ENCODE peak calls at places on chromosomes 1 and 21, in six cellular contexts. One of them, this sample, is unnamed.

GRCh38 chr1:242754061-242754648 is 229.7 kb upstream of the PLD5 start:
- DNase-seq in CD8-positive, alpha-beta memory T cell: no peak
- DNase-seq in HCT116: no peak
- DNase-seq in Peyer's patch: no peak
- DNase-seq in mesendoderm: no peak
- DNase-seq in uterus: no peak
- DNase-seq in this sample: no peak

GRCh38 chr1:207870279-207871031 is 40.5 kb downstream of the CD34 start:
- DNase-seq in CD8-positive, alpha-beta memory T cell: no peak
- DNase-seq in HCT116: no peak
- DNase-seq in Peyer's patch: no peak
- DNase-seq in mesendoderm: no peak
- DNase-seq in uterus: no peak
- DNase-seq in this sample: no peak

GRCh38 chr1:18716785-18717678 is 86.4 kb downstream of the PAX7 start:
- DNase-seq in CD8-positive, alpha-beta memory T cell: no peak
- DNase-seq in HCT116: no peak
- DNase-seq in Peyer's patch: no peak
- DNase-seq in mesendoderm: no peak
- DNase-seq in uterus: no peak
- DNase-seq in this sample: no peak

GRCh38 chr21:39000496-39000895 is 182.8 kb downstream of the PSMG1 start:
- DNase-seq in CD8-positive, alpha-beta memory T cell: no peak
- DNase-seq in HCT116: no peak
- DNase-seq in Peyer's patch: no peak
- DNase-seq in mesendoderm: no peak
- DNase-seq in uterus: peak; percentile 58
- DNase-seq in this sample: no peak

GRCh38 chr1:153506831-153507413 is 28.9 kb downstream of the S100A6 start:
- DNase-seq in CD8-positive, alpha-beta memory T cell: no peak
- DNase-seq in HCT116: no peak
- DNase-seq in Peyer's patch: peak; percentile 64
- DNase-seq in mesendoderm: no peak
- DNase-seq in uterus: peak; percentile 96
- DNase-seq in this sample: no peak

GRCh38 chr1:116390195-116390594 is 17.2 kb downstream of the ATP1A1 start:
- DNase-seq in CD8-positive, alpha-beta memory T cell: peak; percentile 68
- DNase-seq in HCT116: no peak
- DNase-seq in Peyer's patch: no peak
- DNase-seq in mesendoderm: no peak
- DNase-seq in uterus: no peak
- DNase-seq in this sample: no peak

GRCh38 chr21:28018741-28019669 is 973.7 kb downstream of the LTN1 start:
- DNase-seq in CD8-positive, alpha-beta memory T cell: no peak
- DNase-seq in HCT116: no peak
- DNase-seq in Peyer's patch: no peak
- DNase-seq in mesendoderm: no peak
- DNase-seq in uterus: no peak
- DNase-seq in this sample: peak; percentile 20

GRCh38 chr1:25675729-25676476 is 59.3 kb downstream of the MAN1C1 start:
- DNase-seq in CD8-positive, alpha-beta memory T cell: peak; percentile 80
- DNase-seq in HCT116: no peak
- DNase-seq in Peyer's patch: no peak
- DNase-seq in mesendoderm: no peak
- DNase-seq in uterus: no peak
- DNase-seq in this sample: no peak

GRCh38 chr21:44989943-44990780 is 50.3 kb downstream of the SLX9 start:
- DNase-seq in CD8-positive, alpha-beta memory T cell: no peak
- DNase-seq in HCT116: no peak
- DNase-seq in Peyer's patch: no peak
- DNase-seq in mesendoderm: no peak
- DNase-seq in uterus: no peak
- DNase-seq in this sample: no peak

GRCh38 chr1:47578026-47578861 is 140.4 kb downstream of the FOXD2 start:
- DNase-seq in CD8-positive, alpha-beta memory T cell: no peak
- DNase-seq in HCT116: no peak
- DNase-seq in Peyer's patch: peak; percentile 35
- DNase-seq in mesendoderm: no peak
- DNase-seq in uterus: no peak
- DNase-seq in this sample: no peak

GRCh38 chr1:104648269-104648691 is 898.6 kb downstream of the AMY1C start:
- DNase-seq in CD8-positive, alpha-beta memory T cell: no peak
- DNase-seq in HCT116: no peak
- DNase-seq in Peyer's patch: no peak
- DNase-seq in mesendoderm: peak; percentile 77
- DNase-seq in uterus: no peak
- DNase-seq in this sample: peak; percentile 49

GRCh38 chr1:229068266-229069043 is 202.5 kb upstream of the RAB4A start:
- DNase-seq in CD8-positive, alpha-beta memory T cell: no peak
- DNase-seq in HCT116: no peak
- DNase-seq in Peyer's patch: no peak
- DNase-seq in mesendoderm: no peak
- DNase-seq in uterus: no peak
- DNase-seq in this sample: no peak

GRCh38 chr1:19369396-19370090 is 57.4 kb downstream of the SLC66A1 start:
- DNase-seq in CD8-positive, alpha-beta memory T cell: no peak
- DNase-seq in HCT116: no peak
- DNase-seq in Peyer's patch: no peak
- DNase-seq in mesendoderm: peak; percentile 30
- DNase-seq in uterus: no peak
- DNase-seq in this sample: no peak

GRCh38 chr1:43582162-43582566 is 51.5 kb downstream of the PTPRF start:
- DNase-seq in CD8-positive, alpha-beta memory T cell: no peak
- DNase-seq in HCT116: peak; percentile 93
- DNase-seq in Peyer's patch: peak; percentile 79
- DNase-seq in mesendoderm: peak; percentile 88
- DNase-seq in uterus: peak; percentile 55
- DNase-seq in this sample: peak; percentile 83

GRCh38 chr1:201020647-201021332 is 2.7 kb downstream of the KIF21B start:
- DNase-seq in CD8-positive, alpha-beta memory T cell: peak; percentile 20
- DNase-seq in HCT116: no peak
- DNase-seq in Peyer's patch: no peak
- DNase-seq in mesendoderm: peak; percentile 73
- DNase-seq in uterus: no peak
- DNase-seq in this sample: peak; percentile 74

GRCh38 chr1:20342294-20343148 is 51.8 kb downstream of the VWA5B1 start:
- DNase-seq in CD8-positive, alpha-beta memory T cell: no peak
- DNase-seq in HCT116: no peak
- DNase-seq in Peyer's patch: no peak
- DNase-seq in mesendoderm: no peak
- DNase-seq in uterus: no peak
- DNase-seq in this sample: no peak

GRCh38 chr1:155077758-155078495 is 710 bp upstream of the EFNA3 start:
- DNase-seq in CD8-positive, alpha-beta memory T cell: no peak
- DNase-seq in HCT116: no peak
- DNase-seq in Peyer's patch: peak; percentile 67
- DNase-seq in mesendoderm: no peak
- DNase-seq in uterus: no peak
- DNase-seq in this sample: no peak
- H3K4me3 ChIP-seq in CD8-positive, alpha-beta memory T cell: no peak overlapping the region
- H3K4me3 ChIP-seq in HCT116: peak overlapping the region; percentile 19
- H3K4me3 ChIP-seq in Peyer's patch: no peak overlapping the region
- H3K4me3 ChIP-seq in mesendoderm: no peak overlapping the region
- H3K4me3 ChIP-seq in uterus: no peak overlapping the region
- H3K4me3 ChIP-seq in this sample: peak overlapping the region; percentile 45

GRCh38 chr1:41618871-41619270 is 134.4 kb upstream of the EDN2 start:
- DNase-seq in CD8-positive, alpha-beta memory T cell: no peak
- DNase-seq in HCT116: no peak
- DNase-seq in Peyer's patch: no peak
- DNase-seq in mesendoderm: peak; percentile 37
- DNase-seq in uterus: no peak
- DNase-seq in this sample: no peak

GRCh38 chr1:41620365-41621169 is 136.1 kb upstream of the EDN2 start:
- DNase-seq in CD8-positive, alpha-beta memory T cell: no peak
- DNase-seq in HCT116: no peak
- DNase-seq in Peyer's patch: no peak
- DNase-seq in mesendoderm: no peak
- DNase-seq in uterus: no peak
- DNase-seq in this sample: no peak

GRCh38 chr1:41618066-41618825 is 133.8 kb upstream of the EDN2 start:
- DNase-seq in CD8-positive, alpha-beta memory T cell: no peak
- DNase-seq in HCT116: no peak
- DNase-seq in Peyer's patch: no peak
- DNase-seq in mesendoderm: no peak
- DNase-seq in uterus: peak; percentile 68
- DNase-seq in this sample: peak; percentile 78

GRCh38 chr1:41621256-41621655 is 136.8 kb upstream of the EDN2 start:
- DNase-seq in CD8-positive, alpha-beta memory T cell: no peak
- DNase-seq in HCT116: no peak
- DNase-seq in Peyer's patch: no peak
- DNase-seq in mesendoderm: no peak
- DNase-seq in uterus: no peak
- DNase-seq in this sample: no peak

DNA sequence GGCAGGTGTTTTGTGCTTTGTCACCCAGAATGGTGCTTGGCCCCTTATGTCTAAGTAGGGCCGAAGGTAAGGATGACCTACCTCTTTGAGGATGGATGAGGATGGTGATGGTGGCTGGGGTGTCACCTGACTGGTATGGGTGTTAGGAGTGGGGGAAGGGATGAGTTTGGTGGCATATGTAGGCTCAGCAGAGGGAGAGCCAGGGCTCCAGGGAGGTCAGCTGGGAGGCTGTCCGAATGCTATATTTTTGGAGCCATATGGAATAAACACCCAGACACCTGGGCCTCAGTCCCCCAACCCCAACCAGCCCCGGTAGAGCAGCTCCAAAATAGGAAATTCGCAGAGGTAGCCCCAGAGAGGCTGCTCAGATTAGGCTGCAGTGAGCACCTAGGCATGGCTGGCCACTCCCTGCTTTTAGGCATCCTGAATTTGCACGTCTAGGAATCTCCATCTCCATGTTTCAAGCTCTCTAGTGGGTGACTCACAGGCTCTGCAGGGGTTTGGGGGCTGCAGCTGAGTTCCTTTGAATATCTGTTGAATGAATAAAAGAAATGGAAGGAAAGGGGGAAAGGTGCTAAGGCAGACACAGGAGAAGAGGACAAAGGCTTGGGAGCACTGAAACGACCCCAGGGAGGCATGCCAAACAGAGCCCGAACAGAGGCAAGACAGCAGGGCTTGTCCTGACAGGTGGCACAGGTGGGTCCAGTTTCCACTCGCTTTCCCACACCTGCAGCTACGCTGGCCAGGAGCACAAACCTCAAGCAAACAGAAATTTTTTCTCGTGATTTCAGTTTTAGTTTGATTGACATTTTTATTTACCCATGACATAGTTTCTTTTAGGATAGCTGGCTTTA is 135.3 kb upstream of the EDN2 start:
- DNase-seq in CD8-positive, alpha-beta memory T cell: no peak
- DNase-seq in HCT116: no peak
- DNase-seq in Peyer's patch: no peak
- DNase-seq in mesendoderm: peak; percentile 55
- DNase-seq in uterus: no peak
- DNase-seq in this sample: no peak
- H3K4me1 ChIP-seq in CD8-positive, alpha-beta memory T cell: peaks cover 11% of the 10 kb centered on the region
- H3K4me1 ChIP-seq in HCT116: peaks cover 12% of the 10 kb centered on the region
- H3K4me1 ChIP-seq in Peyer's patch: peaks cover 12% of the 10 kb centered on the region
- H3K4me1 ChIP-seq in mesendoderm: no peaks in the 10 kb centered on the region
- H3K4me1 ChIP-seq in uterus: no peaks in the 10 kb centered on the region
- H3K4me1 ChIP-seq in this sample: no peaks in the 10 kb centered on the region

GRCh38 chr1:70980361-70980760 is 67.3 kb downstream of the PTGER3 start:
- DNase-seq in CD8-positive, alpha-beta memory T cell: no peak
- DNase-seq in HCT116: no peak
- DNase-seq in Peyer's patch: no peak
- DNase-seq in mesendoderm: peak; percentile 44
- DNase-seq in uterus: no peak
- DNase-seq in this sample: no peak
- H3K4me3 ChIP-seq in CD8-positive, alpha-beta memory T cell: no peak overlapping the region
- H3K4me3 ChIP-seq in HCT116: no peak overlapping the region
- H3K4me3 ChIP-seq in Peyer's patch: no peak overlapping the region
- H3K4me3 ChIP-seq in mesendoderm: no peak overlapping the region
- H3K4me3 ChIP-seq in uterus: no peak overlapping the region
- H3K4me3 ChIP-seq in this sample: no peak overlapping the region

GRCh38 chr1:33261344-33261743 is 5.1 kb downstream of the ZNF362 start:
- DNase-seq in CD8-positive, alpha-beta memory T cell: no peak
- DNase-seq in HCT116: no peak
- DNase-seq in Peyer's patch: no peak
- DNase-seq in mesendoderm: no peak
- DNase-seq in uterus: no peak
- DNase-seq in this sample: no peak
- H3K4me1 ChIP-seq in CD8-positive, alpha-beta memory T cell: peaks cover 38% of the 10 kb centered on the region
- H3K4me1 ChIP-seq in HCT116: peaks cover 8% of the 10 kb centered on the region
- H3K4me1 ChIP-seq in Peyer's patch: peaks cover 13% of the 10 kb centered on the region
- H3K4me1 ChIP-seq in mesendoderm: peaks cover 20% of the 10 kb centered on the region
- H3K4me1 ChIP-seq in uterus: peaks cover 13% of the 10 kb centered on the region
- H3K4me1 ChIP-seq in this sample: peaks cover 28% of the 10 kb centered on the region

GRCh38 chr1:154870734-154871133 is 653 bp upstream of the KCNN3 start:
- DNase-seq in CD8-positive, alpha-beta memory T cell: no peak
- DNase-seq in HCT116: no peak
- DNase-seq in Peyer's patch: no peak
- DNase-seq in mesendoderm: no peak
- DNase-seq in uterus: no peak
- DNase-seq in this sample: no peak

GRCh38 chr1:154869351-154870116 is 547 bp downstream of the KCNN3 start:
- DNase-seq in CD8-positive, alpha-beta memory T cell: no peak
- DNase-seq in HCT116: no peak
- DNase-seq in Peyer's patch: no peak
- DNase-seq in mesendoderm: no peak
- DNase-seq in uterus: peak; percentile 77
- DNase-seq in this sample: peak; percentile 63

GRCh38 chr1:154867841-154868610 is 2.1 kb downstream of the KCNN3 start:
- DNase-seq in CD8-positive, alpha-beta memory T cell: no peak
- DNase-seq in HCT116: no peak
- DNase-seq in Peyer's patch: no peak
- DNase-seq in mesendoderm: no peak
- DNase-seq in uterus: no peak
- DNase-seq in this sample: no peak

GRCh38 chr1:154871374-154871773 is 1.3 kb upstream of the KCNN3 start:
- DNase-seq in CD8-positive, alpha-beta memory T cell: no peak
- DNase-seq in HCT116: no peak
- DNase-seq in Peyer's patch: no peak
- DNase-seq in mesendoderm: no peak
- DNase-seq in uterus: peak; percentile 30
- DNase-seq in this sample: no peak

DNA sequence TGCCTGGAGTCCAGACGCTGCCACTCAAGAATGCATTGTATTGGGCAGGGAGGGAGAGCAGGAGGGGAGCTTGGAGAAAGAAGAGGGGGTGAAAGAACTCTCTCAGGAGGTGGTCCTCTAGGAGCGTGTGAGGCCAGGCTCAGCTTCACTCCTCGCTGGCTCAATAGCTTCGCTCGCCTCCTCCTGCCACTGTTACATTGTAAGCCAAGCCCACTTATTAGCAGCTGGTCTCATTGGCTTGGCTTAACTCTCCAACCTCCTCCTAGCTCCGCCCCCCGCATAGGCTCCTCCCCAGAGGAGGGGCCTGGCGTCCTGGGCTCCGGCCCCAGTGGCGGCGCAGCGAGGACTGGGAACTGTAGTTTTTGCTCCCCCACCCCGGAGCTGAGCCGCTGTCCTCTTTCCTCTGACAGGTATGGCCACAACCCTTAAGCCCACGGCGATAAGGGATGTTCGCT is at the start of gene KCNN3:
- DNase-seq in CD8-positive, alpha-beta memory T cell: peak; percentile 68
- DNase-seq in HCT116: peak; percentile 83
- DNase-seq in Peyer's patch: peak; percentile 94
- DNase-seq in mesendoderm: peak; percentile 98
- DNase-seq in uterus: peak; percentile 96
- DNase-seq in this sample: peak; percentile 94
- H3K4me3 ChIP-seq in CD8-positive, alpha-beta memory T cell: no peak within 1 kb of the TSS
- H3K4me3 ChIP-seq in HCT116: peak within 1 kb of the TSS; percentile 36
- H3K4me3 ChIP-seq in Peyer's patch: peak within 1 kb of the TSS; percentile 24
- H3K4me3 ChIP-seq in mesendoderm: no peak within 1 kb of the TSS
- H3K4me3 ChIP-seq in uterus: peak within 1 kb of the TSS; percentile 54
- H3K4me3 ChIP-seq in this sample: peak within 1 kb of the TSS; percentile 6

GRCh38 chr1:10634075-10634427 is 159.3 kb downstream of the PEX14 start:
- DNase-seq in CD8-positive, alpha-beta memory T cell: no peak
- DNase-seq in HCT116: no peak
- DNase-seq in Peyer's patch: no peak
- DNase-seq in mesendoderm: no peak
- DNase-seq in uterus: peak; percentile 19
- DNase-seq in this sample: no peak
- H3K4me1 ChIP-seq in CD8-positive, alpha-beta memory T cell: no peaks in the 10 kb centered on the region
- H3K4me1 ChIP-seq in HCT116: peaks cover 7% of the 10 kb centered on the region
- H3K4me1 ChIP-seq in Peyer's patch: no peaks in the 10 kb centered on the region
- H3K4me1 ChIP-seq in mesendoderm: peaks cover 2% of the 10 kb centered on the region
- H3K4me1 ChIP-seq in uterus: peaks cover 15% of the 10 kb centered on the region
- H3K4me1 ChIP-seq in this sample: peaks cover 21% of the 10 kb centered on the region

This sample was measured in cardiac muscle cell.